ENCODE peak calls at places on chromosome 11, in seven cellular contexts. S is fibroblast of lung; A is putamen; G is activated T-cell treated with anti-CD3 and anti-CD28 coated beads, Interleukin-2, amount 50 U/mL, for 72 hours; J is NCI-H446; F is EL; E is astrocyte of the cerebellum. W is an unnamed sample.

GRCh38 chr11:128879817-128880216 is 11.3 kb upstream of the KCNJ5 start:
- DNase-seq in S (no peak), A (no peak), G (no peak), J (no peak), F (no peak), E (no peak), W (no peak)

GRCh38 chr11:82814379-82814778 is 80.7 kb upstream of the FAM181B start:
- DNase-seq in S (no peak), A (no peak), G (no peak), J (no peak), F (no peak), E (no peak), W (no peak)

GRCh38 chr11:203056-203944 is 3.9 kb downstream of the BET1L start:
- DNase-seq in S (no peak), A (no peak), G (no peak), J (no peak), F (no peak), E (no peak), W (no peak)

GRCh38 chr11:111923351-111923788 is 4.7 kb downstream of the C11orf52 start:
- DNase-seq in S (peak; percentile 41), A (no peak), G (no peak), J (no peak), F (peak; percentile 43), E (no peak), W (no peak)

GRCh38 chr11:44659641-44660040 is 67.1 kb upstream of the TSPAN18 start:
- DNase-seq in S (no peak), A (no peak), G (no peak), J (peak; percentile 39), F (no peak), E (no peak), W (peak; percentile 32)

GRCh38 chr11:129533395-129533794 is 157.7 kb downstream of the BARX2 start:
- DNase-seq in S (no peak), A (no peak), G (no peak), J (no peak), F (no peak), E (no peak), W (no peak)

GRCh38 chr11:67302571-67303131 is 679 bp upstream of the SSH3 start:
- DNase-seq in S (peak; percentile 29), A (no peak), G (no peak), J (no peak), F (no peak), E (peak; percentile 19), W (peak; percentile 69)

GRCh38 chr11:93031386-93031785 is 61.9 kb downstream of the MTNR1B start:
- DNase-seq in S (no peak), A (peak; percentile 54), G (no peak), J (no peak), F (peak; percentile 26), E (peak; percentile 95), W (no peak)

GRCh38 chr11:94853836-94854235 is 85.7 kb downstream of the AMOTL1 start:
- DNase-seq in S (no peak), A (no peak), G (no peak), J (no peak), F (no peak), E (no peak), W (no peak)

GRCh38 chr11:125464671-125465070 is 31.4 kb downstream of the FEZ1 start:
- DNase-seq in S (no peak), A (no peak), G (no peak), J (no peak), F (no peak), E (no peak), W (no peak)

GRCh38 chr11:794766-795637 is 3.1 kb downstream of the SLC25A22 start:
- DNase-seq in S (no peak), A (no peak), G (no peak), J (no peak), F (peak; percentile 45), E (no peak), W (peak; percentile 43)

GRCh38 chr11:63764712-63765631 is 3.6 kb downstream of the ZFTA start:
- DNase-seq in S (peak; percentile 15), A (no peak), G (no peak), J (no peak), F (no peak), E (no peak), W (peak; percentile 68)

W was measured in transverse colon.